ENCODE peak calls at places on chromosome 18, in five cellular contexts. W, T, A, X and E are unnamed samples.

GRCh38 chr18:11775436-11775835 is 75.8 kb upstream of the CHMP1B start:
- DNase-seq in W (no peak), T (no peak), A (no peak), X (no peak), E (no peak)

GRCh38 chr18:13560306-13560705 is 166.1 kb downstream of the FAM210A start:
- DNase-seq in W (no peak), T (no peak), A (no peak), X (no peak), E (no peak)

GRCh38 chr18:80208620-80209019 is 38.7 kb downstream of the PARD6G start:
- DNase-seq in W (no peak), T (no peak), A (no peak), X (no peak), E (no peak)

GRCh38 chr18:47461977-47462376 is 210.5 kb upstream of the SKOR2 start:
- DNase-seq in W (no peak), T (no peak), A (no peak), X (no peak), E (no peak)

GRCh38 chr18:58087928-58088722 is 44.1 kb downstream of the NEDD4L start:
- DNase-seq in W (no peak), T (peak), A (no peak), X (no peak), E (peak)

GRCh38 chr18:79496978-79497637 is 101.4 kb downstream of the NFATC1 start:
- DNase-seq in W (peak), T (peak), A (no peak), X (peak), E (peak)

GRCh38 chr18:37537868-37538525 is 27.6 kb downstream of the CELF4 start:
- DNase-seq in W (peak), T (peak), A (peak), X (peak), E (peak)

GRCh38 chr18:62521588-62521987 is 1.2 kb upstream of the ZCCHC2 start:
- DNase-seq in W (no peak), T (no peak), A (no peak), X (peak), E (no peak)

GRCh38 chr18:987325-988186 is 82.9 kb downstream of the ADCYAP1 start:
- DNase-seq in W (peak), T (no peak), A (no peak), X (peak), E (no peak)

GRCh38 chr18:3584897-3585460 is 135.0 kb downstream of the TGIF1 start:
- DNase-seq in W (no peak), T (no peak), A (no peak), X (no peak), E (no peak)

GRCh38 chr18:58998421-58999203 is 133.9 kb downstream of the ZNF532 start:
- DNase-seq in W (peak), T (peak), A (peak), X (peak), E (peak)

GRCh38 chr18:32443356-32443755 is 27.3 kb downstream of the GAREM1 start:
- DNase-seq in W (no peak), T (no peak), A (no peak), X (no peak), E (no peak)

GRCh38 chr18:47929681-47930085 is 776 bp downstream of the SMAD2 start:
- DNase-seq in W (peak), T (peak), A (no peak), X (peak), E (no peak)

GRCh38 chr18:51195086-51195601 is 2.3 kb downstream of the MEX3C start:
- DNase-seq in W (no peak), T (peak), A (no peak), X (no peak), E (no peak)

GRCh38 chr18:26655010-26655613 is 106.8 kb upstream of the KCTD1 start:
- DNase-seq in W (no peak), T (no peak), A (no peak), X (peak), E (no peak)

GRCh38 chr18:36296591-36297418 is 708 bp upstream of the FHOD3 start:
- DNase-seq in W (peak), T (peak), A (peak), X (peak), E (peak)

GRCh38 chr18:3122851-3123250 is 96.9 kb downstream of the MYOM1 start:
- DNase-seq in W (no peak), T (no peak), A (no peak), X (no peak), E (no peak)

GRCh38 chr18:62616331-62616805 is 93.5 kb downstream of the ZCCHC2 start:
- DNase-seq in W (peak), T (no peak), A (no peak), X (peak), E (no peak)

GRCh38 chr18:25168011-25168410 is 184.0 kb downstream of the ZNF521 start:
- DNase-seq in W (no peak), T (no peak), A (no peak), X (no peak), E (no peak)

GRCh38 chr18:10748641-10749040 is 222.8 kb downstream of the NAPG start:
- DNase-seq in W (peak), T (peak), A (no peak), X (no peak), E (no peak)

GRCh38 chr18:24567199-24567598 is 106.8 kb downstream of the HRH4 start:
- DNase-seq in W (no peak), T (peak), A (no peak), X (peak), E (no peak)

GRCh38 chr18:7723558-7723957 is 156.4 kb downstream of the PTPRM start:
- DNase-seq in W (no peak), T (no peak), A (no peak), X (no peak), E (no peak)

GRCh38 chr18:46096651-46097300 is 1.3 kb downstream of the ATP5F1A start:
- DNase-seq in W (no peak), T (no peak), A (no peak), X (no peak), E (no peak)

GRCh38 chr18:26425148-26425531 is 123.2 kb downstream of the KCTD1 start:
- DNase-seq in W (no peak), T (peak), A (no peak), X (peak), E (no peak)

GRCh38 chr18:74963820-74964446 is 245.0 kb downstream of the PTGR3 start:
- DNase-seq in W (peak), T (peak), A (no peak), X (peak), E (peak)

GRCh38 chr18:3179430-3180089 is 40.2 kb downstream of the MYOM1 start:
- DNase-seq in W (no peak), T (no peak), A (no peak), X (no peak), E (no peak)

GRCh38 chr18:79884296-79884962 is 67.0 kb downstream of the SLC66A2 start:
- DNase-seq in W (no peak), T (no peak), A (no peak), X (no peak), E (no peak)

GRCh38 chr18:10252952-10253680 is 201.3 kb upstream of the APCDD1 start:
- DNase-seq in W (no peak), T (no peak), A (no peak), X (no peak), E (peak)

GRCh38 chr18:74950479-74950878 is 258.5 kb downstream of the PTGR3 start:
- DNase-seq in W (no peak), T (no peak), A (no peak), X (no peak), E (no peak)

GRCh38 chr18:23964282-23965238 is 50.0 kb upstream of the TTC39C start:
- DNase-seq in W (no peak), T (no peak), A (no peak), X (no peak), E (peak)